ENCODE peak calls at places on chromosomes 3 and 15, in five cellular contexts. One of them, this sample, is unnamed.

GRCh38 chr3:52769786-52770445 is 824 bp downstream of the NEK4 start:
- DNase-seq in head of caudate nucleus: no peak
- DNase-seq in AG20443: peak
- DNase-seq in mesendoderm: peak
- DNase-seq in A172: no peak
- DNase-seq in this sample: peak

GRCh38 chr3:87798567-87798947 is 260.2 kb downstream of the CGGBP1 start:
- DNase-seq in AG20443: no peak
- DNase-seq in head of caudate nucleus: no peak
- DNase-seq in A172: peak
- DNase-seq in mesendoderm: no peak
- DNase-seq in this sample: no peak

GRCh38 chr3:67094769-67095168 is 96.7 kb downstream of the KBTBD8 start:
- DNase-seq in AG20443: no peak
- DNase-seq in head of caudate nucleus: no peak
- DNase-seq in A172: no peak
- DNase-seq in mesendoderm: no peak
- DNase-seq in this sample: no peak

GRCh38 chr15:23052522-23052921 is 13.2 kb upstream of the TUBGCP5 start:
- DNase-seq in head of caudate nucleus: no peak
- DNase-seq in mesendoderm: no peak
- DNase-seq in A172: no peak
- DNase-seq in AG20443: no peak
- DNase-seq in this sample: no peak

GRCh38 chr3:16487506-16488175 is 25.9 kb downstream of the RFTN1 start:
- DNase-seq in AG20443: no peak
- DNase-seq in mesendoderm: no peak
- DNase-seq in head of caudate nucleus: no peak
- DNase-seq in A172: no peak
- DNase-seq in this sample: no peak

GRCh38 chr15:48533982-48534381 is 111.5 kb downstream of the FBN1 start:
- DNase-seq in A172: no peak
- DNase-seq in mesendoderm: no peak
- DNase-seq in AG20443: no peak
- DNase-seq in head of caudate nucleus: no peak
- DNase-seq in this sample: no peak

GRCh38 chr15:58065445-58066041 is at the start of gene ALDH1A2:
- DNase-seq in AG20443: no peak
- DNase-seq in A172: no peak
- DNase-seq in mesendoderm: peak
- DNase-seq in head of caudate nucleus: no peak
- DNase-seq in this sample: peak

GRCh38 chr15:69603369-69604049 is 150.9 kb downstream of the RPLP1 start:
- DNase-seq in AG20443: no peak
- DNase-seq in A172: no peak
- DNase-seq in head of caudate nucleus: no peak
- DNase-seq in mesendoderm: no peak
- DNase-seq in this sample: no peak

GRCh38 chr3:135966349-135966695 is 794 bp downstream of the PPP2R3A start:
- DNase-seq in AG20443: no peak
- DNase-seq in mesendoderm: no peak
- DNase-seq in head of caudate nucleus: no peak
- DNase-seq in A172: no peak
- DNase-seq in this sample: no peak

GRCh38 chr3:34859741-34860140 is 779.6 kb upstream of the ARPP21 start:
- DNase-seq in head of caudate nucleus: no peak
- DNase-seq in mesendoderm: peak
- DNase-seq in A172: no peak
- DNase-seq in AG20443: no peak
- DNase-seq in this sample: no peak

GRCh38 chr3:195187609-195188529 is 83.1 kb downstream of the XXYLT1 start:
- DNase-seq in head of caudate nucleus: no peak
- DNase-seq in AG20443: peak
- DNase-seq in mesendoderm: peak
- DNase-seq in A172: peak
- DNase-seq in this sample: no peak

This sample was measured in H7.